ENCODE peak calls at places on chromosomes 3 and 15, in eight cellular contexts. G is sigmoid colon, B is fibroblast of lung, V is right cardiac atrium, U is aorta, P is prostate gland, S is IMR-90, D is SJSA1. Q is an unnamed sample.

GRCh38 chr15:69193948-69194827 is 33.8 kb downstream of the GLCE start:
- DNase-seq in G (no peak), B (peak), V (no peak), U (no peak), P (no peak), S (peak), D (peak), Q (no peak)

GRCh38 chr3:32175607-32176197 is 62.8 kb upstream of the CMTM8 start:
- DNase-seq in G (no peak), B (peak), V (no peak), U (no peak), P (peak), S (peak), D (peak), Q (no peak)

GRCh38 chr3:188296761-188297689 is 143.1 kb downstream of the LPP start:
- DNase-seq in G (no peak), B (peak), V (no peak), U (no peak), P (no peak), S (peak), D (no peak), Q (no peak)

GRCh38 chr15:61639491-61639890 is 410.4 kb upstream of the RORA start:
- DNase-seq in G (no peak), B (no peak), V (no peak), U (no peak), P (no peak), S (no peak), D (no peak), Q (no peak)

GRCh38 chr15:91348812-91349500 is 248.9 kb downstream of the SV2B start:
- DNase-seq in G (no peak), B (no peak), V (no peak), U (no peak), P (no peak), S (no peak), D (no peak), Q (no peak)

GRCh38 chr3:132002039-132002438 is 32.8 kb downstream of the CPNE4 start:
- DNase-seq in G (no peak), B (no peak), V (no peak), U (no peak), P (no peak), S (no peak), D (no peak), Q (no peak)

GRCh38 chr15:41241251-41241964 is 10.3 kb downstream of the CHP1 start:
- DNase-seq in G (no peak), B (no peak), V (no peak), U (no peak), P (no peak), S (no peak), D (no peak), Q (no peak)

GRCh38 chr3:62559831-62560445 is 186.6 kb upstream of the FEZF2 start:
- DNase-seq in G (no peak), B (peak), V (no peak), U (no peak), P (no peak), S (peak), D (no peak), Q (no peak)

GRCh38 chr15:49235446-49236207 is 65.6 kb downstream of the GALK2 start:
- DNase-seq in G (peak), B (peak), V (peak), U (no peak), P (peak), S (peak), D (peak), Q (no peak)

GRCh38 chr15:68770206-68770605 is 50.5 kb downstream of the ANP32A start:
- DNase-seq in G (no peak), B (no peak), V (no peak), U (no peak), P (no peak), S (no peak), D (no peak), Q (no peak)

GRCh38 chr3:183008799-183009198 is 28.5 kb upstream of the DCUN1D1 start:
- DNase-seq in G (no peak), B (peak), V (no peak), U (no peak), P (no peak), S (peak), D (peak), Q (no peak)

GRCh38 chr15:82036461-82036860 is 9.4 kb downstream of the MEX3B start:
- DNase-seq in G (no peak), B (no peak), V (no peak), U (no peak), P (no peak), S (no peak), D (no peak), Q (no peak)

GRCh38 chr3:127820221-127820870 is 2.0 kb downstream of the MGLL start:
- DNase-seq in G (no peak), B (peak), V (peak), U (no peak), P (no peak), S (peak), D (no peak), Q (no peak)

GRCh38 chr3:42855547-42856380 is 19.9 kb downstream of the CYP8B1 start:
- DNase-seq in G (no peak), B (no peak), V (no peak), U (no peak), P (no peak), S (no peak), D (no peak), Q (no peak)

GRCh38 chr15:39589193-39589814 is 8.4 kb downstream of the THBS1 start:
- DNase-seq in G (no peak), B (peak), V (no peak), U (no peak), P (no peak), S (no peak), D (no peak), Q (no peak)

GRCh38 chr3:14145236-14145635 is 20.4 kb downstream of the TMEM43 start:
- DNase-seq in G (no peak), B (peak), V (no peak), U (no peak), P (no peak), S (peak), D (no peak), Q (no peak)

GRCh38 chr15:92591275-92591674 is 64.3 kb downstream of the FAM174B start:
- DNase-seq in G (no peak), B (no peak), V (no peak), U (no peak), P (no peak), S (no peak), D (no peak), Q (no peak)

GRCh38 chr3:118960876-118961275 is 73.8 kb downstream of the IGSF11 start:
- DNase-seq in G (no peak), B (no peak), V (peak), U (no peak), P (no peak), S (no peak), D (no peak), Q (no peak)

GRCh38 chr3:13244695-13245449 is 171.6 kb upstream of the IQSEC1 start:
- DNase-seq in G (no peak), B (no peak), V (no peak), U (no peak), P (no peak), S (no peak), D (no peak), Q (no peak)

GRCh38 chr3:17742092-17742836 is at the start of gene TBC1D5:
- DNase-seq in G (peak), B (peak), V (peak), U (peak), P (peak), S (peak), D (peak), Q (peak)

GRCh38 chr3:34260266-34260990 is 462.0 kb downstream of the PDCD6IP start:
- DNase-seq in G (no peak), B (peak), V (peak), U (peak), P (peak), S (peak), D (peak), Q (no peak)

GRCh38 chr3:161349529-161350278 is 21.6 kb downstream of the SPTSSB start:
- DNase-seq in G (no peak), B (peak), V (no peak), U (no peak), P (peak), S (peak), D (peak), Q (no peak)

GRCh38 chr3:116288480-116288879 is 156.8 kb downstream of the LSAMP start:
- DNase-seq in G (no peak), B (peak), V (no peak), U (no peak), P (no peak), S (peak), D (no peak), Q (no peak)

GRCh38 chr3:172241385-172241784 is 202.0 kb downstream of the FNDC3B start:
- DNase-seq in G (no peak), B (no peak), V (no peak), U (no peak), P (no peak), S (no peak), D (no peak), Q (no peak)

GRCh38 chr3:194148383-194148782 is 12.4 kb downstream of the HES1 start:
- DNase-seq in G (no peak), B (no peak), V (peak), U (no peak), P (peak), S (peak), D (no peak), Q (no peak)

GRCh38 chr3:57110797-57111196 is 50.3 kb downstream of the SPATA12 start:
- DNase-seq in G (no peak), B (no peak), V (no peak), U (no peak), P (no peak), S (no peak), D (no peak), Q (no peak)

GRCh38 chr3:126083511-126083912 is 412 bp downstream of the SLC41A3 start:
- DNase-seq in G (no peak), B (peak), V (peak), U (peak), P (peak), S (peak), D (peak), Q (no peak)

GRCh38 chr3:16897254-16897926 is 12.6 kb downstream of the PLCL2 start:
- DNase-seq in G (no peak), B (peak), V (no peak), U (no peak), P (no peak), S (peak), D (no peak), Q (no peak)

GRCh38 chr3:114608293-114608692 is 314.5 kb downstream of the TIGIT start:
- DNase-seq in G (no peak), B (peak), V (no peak), U (no peak), P (no peak), S (peak), D (peak), Q (no peak)

GRCh38 chr15:95995375-95996168 is 334.9 kb upstream of the NR2F2 start:
- DNase-seq in G (no peak), B (peak), V (no peak), U (no peak), P (no peak), S (peak), D (peak), Q (no peak)

GRCh38 chr15:40338041-40338657 is 2.6 kb downstream of the CCDC9B start:
- DNase-seq in G (peak), B (peak), V (peak), U (peak), P (no peak), S (peak), D (peak), Q (no peak)

GRCh38 chr3:193593666-193594025 is 638 bp downstream of the OPA1 start:
- DNase-seq in G (no peak), B (peak), V (no peak), U (no peak), P (no peak), S (peak), D (no peak), Q (no peak)

GRCh38 chr15:75061272-75061671 is 37.9 kb downstream of the PPCDC start:
- DNase-seq in G (no peak), B (peak), V (no peak), U (no peak), P (no peak), S (peak), D (no peak), Q (no peak)

GRCh38 chr3:55659023-55659355 is 171.9 kb upstream of the WNT5A start:
- DNase-seq in G (no peak), B (no peak), V (no peak), U (no peak), P (no peak), S (no peak), D (no peak), Q (no peak)

GRCh38 chr3:15726043-15726442 is 71.7 kb downstream of the ANKRD28 start:
- DNase-seq in G (no peak), B (peak), V (no peak), U (no peak), P (no peak), S (peak), D (no peak), Q (no peak)

GRCh38 chr3:84961492-84962255 is 2.9 kb downstream of the CADM2 start:
- DNase-seq in G (no peak), B (no peak), V (peak), U (peak), P (no peak), S (no peak), D (no peak), Q (no peak)

GRCh38 chr15:56244237-56244810 is 645 bp upstream of the RFX7 start:
- DNase-seq in G (peak), B (peak), V (peak), U (peak), P (peak), S (peak), D (peak), Q (no peak)

GRCh38 chr15:56243774-56244236 is at the start of gene RFX7:
- DNase-seq in G (peak), B (peak), V (peak), U (peak), P (peak), S (peak), D (no peak), Q (no peak)

GRCh38 chr15:56242576-56243116 is 1.0 kb downstream of the RFX7 start:
- DNase-seq in G (no peak), B (peak), V (no peak), U (no peak), P (no peak), S (no peak), D (peak), Q (no peak)

GRCh38 chr15:56241374-56242085 is 2.1 kb downstream of the RFX7 start:
- DNase-seq in G (no peak), B (peak), V (no peak), U (no peak), P (no peak), S (peak), D (no peak), Q (no peak)

DNA sequence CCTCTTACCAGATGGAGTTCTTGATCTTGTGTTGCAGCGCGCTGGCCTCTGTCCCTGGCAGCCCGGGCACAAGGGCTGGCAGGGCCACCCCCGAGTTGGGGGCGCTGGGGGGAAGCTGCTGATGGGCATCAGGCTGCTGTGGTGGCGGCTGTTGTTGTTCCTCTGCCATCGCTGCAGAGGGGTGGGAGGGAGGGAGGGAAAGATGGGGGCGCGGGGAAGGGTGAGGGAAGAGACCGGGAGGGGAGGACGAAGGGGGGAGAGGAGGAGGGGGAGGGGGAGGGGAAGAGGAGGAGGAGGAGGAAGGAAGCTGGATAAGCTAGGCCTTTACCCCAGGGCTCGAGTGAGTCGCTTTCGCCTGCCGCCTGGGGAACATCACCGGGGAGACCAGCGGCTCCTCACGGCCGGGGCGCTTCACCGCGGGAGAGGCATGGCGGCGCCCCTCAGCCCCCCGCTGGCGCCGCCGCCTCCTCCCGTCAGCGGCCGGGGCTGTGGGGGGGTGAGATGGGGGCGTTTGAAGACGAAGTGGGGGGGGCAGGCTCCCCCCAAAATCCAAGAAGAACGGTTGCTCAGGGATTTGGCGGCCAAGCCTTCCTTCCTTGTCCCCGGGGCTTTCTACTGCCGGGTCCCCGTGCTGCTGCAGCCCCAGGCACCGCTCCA is 434 bp downstream of the RFX7 start:
- DNase-seq in G (peak), B (peak), V (peak), U (peak), P (peak), S (peak), D (peak), Q (no peak)
- H3K27ac ChIP-seq in G (peak), B (peak), V (peak), U (peak), P (peak), S (peak), D (peak), Q (peak)

GRCh38 chr15:66777054-66777453 is 75.0 kb downstream of the SMAD6 start:
- DNase-seq in G (no peak), B (no peak), V (no peak), U (peak), P (no peak), S (no peak), D (no peak), Q (no peak)

GRCh38 chr15:66778716-66779115 is 76.7 kb downstream of the SMAD6 start:
- DNase-seq in G (no peak), B (no peak), V (no peak), U (peak), P (no peak), S (no peak), D (no peak), Q (no peak)

GRCh38 chr15:66779331-66780009 is 77.4 kb downstream of the SMAD6 start:
- DNase-seq in G (peak), B (no peak), V (no peak), U (peak), P (no peak), S (no peak), D (no peak), Q (no peak)

GRCh38 chr15:66777596-66778313 is 75.7 kb downstream of the SMAD6 start:
- DNase-seq in G (no peak), B (no peak), V (no peak), U (peak), P (no peak), S (no peak), D (peak), Q (no peak)

DNA sequence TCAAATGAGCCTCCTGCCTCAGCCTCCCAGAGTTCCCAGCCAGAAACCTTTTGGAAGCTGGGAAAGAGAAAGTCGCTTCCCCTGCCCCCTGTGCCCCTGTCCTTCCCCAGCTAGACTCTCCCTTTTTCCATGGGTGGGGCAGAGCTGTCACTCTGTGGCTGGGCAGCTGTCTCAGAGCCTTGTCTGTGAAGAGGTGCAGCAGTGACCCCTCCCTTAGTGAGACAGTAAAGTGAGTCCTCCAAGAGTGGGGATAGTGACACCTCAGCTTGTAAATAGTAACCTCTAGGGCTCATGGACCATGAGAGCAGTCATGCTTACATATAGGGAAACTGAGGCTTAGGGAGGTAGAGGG is 76.3 kb downstream of the SMAD6 start:
- DNase-seq in G (no peak), B (no peak), V (no peak), U (peak), P (no peak), S (no peak), D (no peak), Q (no peak)
- H3K27ac ChIP-seq in G (no peak), B (no peak), V (no peak), U (peak), P (no peak), S (peak), D (peak), Q (no peak)

GRCh38 chr15:63076136-63077005 is 33.8 kb downstream of the TPM1 start:
- DNase-seq in G (no peak), B (no peak), V (no peak), U (no peak), P (no peak), S (no peak), D (no peak), Q (no peak)

GRCh38 chr15:63072809-63073277 is 30.3 kb downstream of the TPM1 start:
- DNase-seq in G (no peak), B (no peak), V (no peak), U (no peak), P (no peak), S (no peak), D (no peak), Q (no peak)

GRCh38 chr15:63073497-63074172 is 31.1 kb downstream of the TPM1 start:
- DNase-seq in G (no peak), B (no peak), V (no peak), U (no peak), P (no peak), S (no peak), D (no peak), Q (no peak)

GRCh38 chr15:63077952-63078351 is 35.4 kb downstream of the TPM1 start:
- DNase-seq in G (no peak), B (no peak), V (no peak), U (no peak), P (no peak), S (no peak), D (no peak), Q (no peak)

DNA sequence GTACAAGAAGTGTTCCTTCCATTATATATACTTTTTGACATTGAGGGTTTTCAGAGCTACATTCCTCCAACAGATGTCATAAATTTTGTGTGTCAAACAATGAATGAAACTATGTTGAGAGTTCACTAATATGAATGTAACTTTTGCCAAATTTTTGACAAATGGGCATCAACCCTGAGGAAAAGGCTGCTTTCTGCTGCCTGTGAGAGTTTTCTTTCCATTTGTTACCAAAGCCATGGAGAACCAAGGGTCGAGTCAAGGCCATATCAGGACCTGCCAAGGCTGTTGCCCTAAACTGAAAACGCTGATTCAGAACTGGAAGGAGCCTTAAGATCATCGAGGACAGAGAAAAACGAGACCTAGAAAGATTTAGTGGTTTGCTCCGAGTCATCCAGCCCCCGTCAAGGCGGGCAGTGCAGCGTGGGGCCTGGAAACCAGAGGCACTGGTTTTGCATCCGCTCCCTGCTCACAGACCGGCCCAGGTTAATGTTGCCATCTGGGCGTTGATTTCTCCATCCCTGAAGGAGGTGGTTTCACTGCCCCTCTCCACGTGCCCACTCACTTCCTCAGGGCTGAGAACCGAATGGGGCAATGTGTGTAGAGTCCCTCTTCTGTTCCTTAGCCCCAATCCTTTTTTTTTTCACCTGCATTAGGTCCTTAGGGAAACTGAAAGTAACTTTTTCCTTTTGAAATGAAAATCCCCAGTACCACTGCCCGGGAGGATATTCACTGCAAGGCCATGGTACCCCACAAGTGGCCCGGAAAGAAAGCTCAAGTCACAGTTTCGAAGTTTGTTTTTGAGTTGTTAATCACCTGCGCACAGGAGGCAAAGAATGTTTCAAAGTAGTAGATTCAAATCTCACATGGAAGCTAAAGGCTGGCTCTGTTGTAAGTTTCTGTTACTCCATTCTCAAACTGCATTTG is 32.8 kb downstream of the TPM1 start:
- DNase-seq in G (peak), B (peak), V (no peak), U (no peak), P (no peak), S (peak), D (no peak), Q (no peak)
- H3K27ac ChIP-seq in G (peak), B (no peak), V (peak), U (peak), P (no peak), S (peak), D (no peak), Q (peak)

DNA sequence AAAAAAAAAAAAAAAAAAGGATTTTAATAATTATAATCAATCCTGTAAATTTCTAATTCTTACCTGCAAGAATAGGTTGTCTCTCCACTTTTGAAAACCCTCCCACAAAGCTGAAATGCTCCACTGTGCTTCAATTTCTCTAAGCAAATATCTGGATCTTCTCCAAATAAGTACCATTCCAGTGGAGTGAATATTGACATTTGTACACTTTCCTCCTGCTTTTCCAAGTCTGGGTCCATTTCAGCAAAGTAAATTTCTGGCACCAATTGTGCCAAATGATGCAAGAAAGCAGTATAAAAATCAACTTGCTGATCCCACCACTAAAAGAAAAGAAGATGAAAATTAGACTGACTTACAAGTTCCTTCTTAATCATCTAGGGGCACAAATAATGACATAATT is 19.9 kb downstream of the UBR1 start:
- DNase-seq in G (no peak), B (peak), V (no peak), U (no peak), P (no peak), S (no peak), D (no peak), Q (no peak)
- H3K27ac ChIP-seq in G (peak), B (no peak), V (no peak), U (no peak), P (peak), S (peak), D (no peak), Q (no peak)

Q was measured in esophagus squamous epithelium.